ENCODE peak calls at places on chromosome 1, in six cellular contexts. L is A549, X is adrenal gland, G is AG04449, M is mucosa of descending colon, K is tibial artery. H is an unnamed sample.

GRCh38 chr1:242129103-242129502 is 130.2 kb upstream of the MAP1LC3C start:
- DNase-seq in L (peak; percentile 14), X (no peak), G (no peak), M (no peak), K (no peak), H (no peak)

GRCh38 chr1:227318003-227318851 is at the start of gene CDC42BPA:
- DNase-seq in L (peak; percentile 81), X (peak; percentile 83), G (no peak), M (peak; percentile 88), K (peak; percentile 90), H (peak; percentile 82)

GRCh38 chr1:113129529-113130185 is 56.7 kb downstream of the LRIG2 start:
- DNase-seq in L (no peak), X (no peak), G (no peak), M (no peak), K (no peak), H (no peak)

GRCh38 chr1:89757532-89757931 is 63.3 kb upstream of the LRRC8D start:
- DNase-seq in L (no peak), X (peak; percentile 27), G (no peak), M (no peak), K (no peak), H (no peak)

GRCh38 chr1:81232505-81232904 is 568.2 kb upstream of the ADGRL2 start:
- DNase-seq in L (no peak), X (no peak), G (no peak), M (no peak), K (no peak), H (no peak)

GRCh38 chr1:199691540-199691939 is 336.0 kb upstream of the NR5A2 start:
- DNase-seq in L (no peak), X (no peak), G (peak; percentile 65), M (no peak), K (no peak), H (no peak)

GRCh38 chr1:46532498-46533178 is 18.8 kb downstream of the KNCN start:
- DNase-seq in L (peak; percentile 72), X (peak; percentile 67), G (no peak), M (peak; percentile 73), K (peak; percentile 79), H (peak; percentile 45)

GRCh38 chr1:88773540-88774150 is 89.6 kb downstream of the PKN2 start:
- DNase-seq in L (no peak), X (peak; percentile 23), G (peak; percentile 12), M (peak; percentile 28), K (no peak), H (no peak)

GRCh38 chr1:235633220-235633540 is 16.4 kb downstream of the GNG4 start:
- DNase-seq in L (no peak), X (no peak), G (no peak), M (no peak), K (peak; percentile 21), H (no peak)

DNA sequence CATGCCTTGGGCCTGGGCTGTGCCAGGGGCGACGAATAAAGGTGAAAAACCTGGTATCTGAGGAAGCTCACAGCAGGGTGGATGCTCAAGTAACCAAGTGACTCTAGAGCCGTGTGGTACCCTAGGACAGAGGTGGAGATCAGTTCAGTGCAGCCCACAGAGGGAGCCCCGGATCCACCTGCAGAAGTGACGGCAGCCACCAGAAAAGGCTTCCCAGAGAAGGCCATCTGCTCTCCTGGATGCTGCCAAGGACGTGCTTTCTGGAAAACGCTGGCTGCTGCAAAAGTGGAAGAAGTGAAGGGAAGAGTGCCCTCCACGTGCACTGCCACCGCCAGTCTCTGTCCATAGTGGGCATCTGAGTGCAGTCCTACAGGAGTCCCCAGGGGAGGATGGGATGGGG is 27.7 kb downstream of the TMCO4 start:
- DNase-seq in L (no peak), X (no peak), G (no peak), M (no peak), K (no peak), H (no peak)
- TF ChIP-seq CTCF in L (no peak), X (no peak), G (no peak), M (no peak), K (no peak), H (no peak)

GRCh38 chr1:225427249-225428065 is at the start of gene LBR:
- DNase-seq in L (no peak), X (peak; percentile 38), G (no peak), M (no peak), K (no peak), H (peak; percentile 48)
- TF ChIP-seq CTCF in L (no peak), X (no peak), G (no peak), M (no peak), K (no peak), H (no peak)

GRCh38 chr1:119647734-119648619 is at the start of gene ZNF697:
- DNase-seq in L (peak; percentile 85), X (peak; percentile 99), G (peak; percentile 93), M (peak; percentile 98), K (peak; percentile 98), H (peak; percentile 98)
- TF ChIP-seq CTCF in L (no peak), X (no peak), G (peak; percentile 50), M (peak; percentile 8), K (peak; percentile 40), H (no peak)

GRCh38 chr1:927234-927633 is 3.5 kb downstream of the SAMD11 start:
- DNase-seq in L (no peak), X (no peak), G (no peak), M (no peak), K (no peak), H (no peak)

GRCh38 chr1:923991-924618 is 382 bp downstream of the SAMD11 start:
- DNase-seq in L (no peak), X (no peak), G (no peak), M (no peak), K (no peak), H (no peak)

GRCh38 chr1:923131-923990 is at the start of gene SAMD11:
- DNase-seq in L (no peak), X (peak; percentile 72), G (peak; percentile 17), M (peak; percentile 89), K (peak; percentile 90), H (peak; percentile 77)

GRCh38 chr1:925532-926421 is 2.1 kb downstream of the SAMD11 start:
- DNase-seq in L (no peak), X (no peak), G (no peak), M (no peak), K (no peak), H (no peak)

GRCh38 chr1:924619-925323 is 1.0 kb downstream of the SAMD11 start:
- DNase-seq in L (no peak), X (no peak), G (no peak), M (no peak), K (no peak), H (no peak)
- TF ChIP-seq CTCF in L (peak; percentile 22), X (no peak), G (no peak), M (no peak), K (no peak), H (no peak)

DNA sequence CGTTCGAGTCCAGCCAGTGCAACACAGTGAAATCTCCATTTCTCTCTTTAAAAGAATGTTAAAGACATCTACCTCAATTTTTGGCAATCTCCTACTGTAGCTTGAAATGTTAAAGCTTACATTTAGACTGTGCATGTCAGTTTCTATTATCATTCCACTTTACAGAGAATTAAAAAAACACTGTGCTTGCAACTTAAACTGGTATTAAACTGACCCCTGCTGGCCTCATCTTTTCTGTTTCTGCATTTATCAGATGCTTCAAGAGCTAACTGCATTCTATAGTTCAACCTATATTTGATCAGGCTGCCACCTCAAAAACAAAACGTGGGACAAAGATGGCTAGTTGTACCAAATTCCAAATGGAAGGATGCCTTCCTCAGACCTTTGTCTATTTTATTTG is 226.5 kb downstream of the SMYD3 start:
- DNase-seq in L (no peak), X (no peak), G (no peak), M (no peak), K (no peak), H (no peak)
- TF ChIP-seq CTCF in L (peak; percentile 55), X (no peak), G (peak; percentile 9), M (no peak), K (no peak), H (no peak)

DNA sequence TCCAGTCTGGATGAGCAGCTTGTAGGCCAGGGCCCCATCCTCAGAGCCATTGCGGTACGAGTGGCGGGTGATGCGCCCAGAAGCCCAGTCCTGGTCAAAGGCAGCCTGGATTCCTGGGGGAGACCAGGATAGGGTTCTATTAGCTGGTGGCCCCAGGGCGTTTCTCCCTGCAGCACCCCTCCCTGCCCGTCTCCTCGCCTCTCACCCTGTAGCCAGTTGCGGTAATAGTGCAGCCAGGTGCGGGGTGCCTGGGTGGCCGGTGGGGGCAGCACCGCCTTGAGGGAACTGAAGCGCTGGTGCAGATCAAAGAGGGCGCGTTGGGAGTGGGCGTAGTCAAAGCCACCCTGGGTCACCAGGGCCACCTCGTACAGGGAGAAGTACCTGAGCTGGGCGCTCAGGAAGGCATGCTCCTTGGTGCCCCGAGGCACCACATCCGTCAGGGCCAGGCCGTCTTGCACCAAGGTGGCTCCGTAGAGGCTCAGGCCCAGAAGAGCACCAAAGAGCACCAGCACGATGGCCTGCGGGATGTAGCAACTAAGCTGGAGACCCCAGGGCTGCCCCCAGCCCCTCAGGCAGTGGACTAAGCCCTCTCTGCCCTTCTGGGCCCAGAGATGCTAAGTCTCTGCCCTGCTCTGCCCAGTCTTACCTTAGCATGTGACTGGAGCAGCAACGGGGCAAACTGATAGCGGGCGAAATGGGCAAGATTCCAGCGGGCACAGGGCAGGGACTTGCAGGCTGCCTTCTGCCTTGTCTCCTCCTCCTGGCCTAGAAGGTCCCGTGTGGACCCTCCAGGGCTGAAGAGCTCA is 15.7 kb downstream of the PTCH2 start:
- DNase-seq in L (no peak), X (no peak), G (no peak), M (no peak), K (no peak), H (peak; percentile 15)
- TF ChIP-seq CTCF in L (no peak), X (no peak), G (no peak), M (no peak), K (no peak), H (no peak)

GRCh38 chr1:159970932-159971342 is 16.9 kb upstream of the SLAMF9 start:
- DNase-seq in L (no peak), X (no peak), G (no peak), M (peak; percentile 81), K (no peak), H (no peak)
- TF ChIP-seq CTCF in L (no peak), X (no peak), G (no peak), M (no peak), K (no peak), H (no peak)

DNA sequence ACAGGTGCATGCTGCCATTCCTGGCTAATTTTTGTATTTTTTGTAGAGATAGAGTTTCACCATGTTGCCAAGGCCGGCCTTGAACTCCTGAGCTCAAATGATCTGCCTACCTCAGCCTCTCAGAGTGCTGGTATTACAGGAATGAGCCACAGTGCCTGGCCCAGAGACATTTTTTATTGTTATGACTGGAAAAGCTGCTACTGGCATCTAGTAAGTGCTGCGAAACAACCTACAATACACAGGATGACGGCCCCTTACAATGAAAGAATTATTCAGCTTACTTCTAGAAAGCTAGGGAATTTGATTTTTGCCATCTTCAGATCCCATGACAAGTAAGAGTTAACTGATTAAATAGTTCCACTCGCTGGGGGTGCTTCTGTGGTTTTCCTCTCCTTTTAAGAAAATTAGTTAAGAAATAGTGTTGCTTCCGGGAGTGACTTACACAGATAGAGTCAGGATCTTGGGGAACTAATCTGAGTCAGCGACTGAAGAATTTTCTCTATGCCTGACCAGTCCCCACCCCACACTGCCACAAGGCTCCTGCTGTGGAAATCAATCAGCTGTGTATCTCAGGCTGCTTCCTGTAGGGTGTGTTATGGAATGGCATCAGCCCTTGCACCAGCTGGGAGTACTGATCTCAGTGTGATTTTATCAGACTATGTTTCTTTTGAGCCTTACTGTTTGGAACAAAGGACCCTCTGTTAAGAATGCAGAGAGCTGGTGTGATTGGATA is 93.0 kb upstream of the BMP8A start:
- DNase-seq in L (peak; percentile 89), X (peak; percentile 81), G (peak; percentile 91), M (peak; percentile 40), K (peak; percentile 82), H (no peak)
- TF ChIP-seq CTCF in L (no peak), X (no peak), G (no peak), M (no peak), K (peak; percentile 13), H (no peak)